ENCODE peak calls at places on chromosomes 5 and 9, in five cellular contexts. V is K562, G is HepG2, T is SK-N-SH, C is GM12878. E is an unnamed sample.

GRCh38 chr9:134611046-134611445 is 30.6 kb upstream of the COL5A1 start:
- DNase-seq in T (no peak), G (no peak), V (no peak), C (no peak), E (no peak)

GRCh38 chr9:131539223-131539923 is 6.0 kb upstream of the PRRT1B start:
- DNase-seq in T (no peak), G (no peak), V (no peak), C (no peak), E (no peak)

GRCh38 chr5:143771229-143772001 is 40.5 kb upstream of the HMHB1 start:
- DNase-seq in G (no peak), C (no peak), T (no peak), V (no peak), E (peak)

GRCh38 chr9:91211919-91212318 is 149.8 kb downstream of the AUH start:
- DNase-seq in V (no peak), C (no peak), T (no peak), G (peak), E (no peak)

GRCh38 chr9:16335788-16336580 is 534.5 kb downstream of the BNC2 start:
- DNase-seq in V (no peak), G (no peak), C (no peak), T (peak), E (peak)

GRCh38 chr9:31605164-31605563 is 779.3 kb upstream of the ACO1 start:
- DNase-seq in G (no peak), T (no peak), C (no peak), V (no peak), E (no peak)

GRCh38 chr9:37034938-37035471 is 937 bp upstream of the PAX5 start:
- DNase-seq in V (no peak), T (peak), C (no peak), G (no peak), E (no peak)

GRCh38 chr5:115842952-115843351 is 1.2 kb downstream of the AP3S1 start:
- DNase-seq in C (no peak), G (no peak), T (no peak), V (no peak), E (no peak)

GRCh38 chr5:67648201-67648671 is 451.6 kb upstream of the CD180 start:
- DNase-seq in V (no peak), C (no peak), T (no peak), G (no peak), E (no peak)

GRCh38 chr5:109866051-109866450 is 176.3 kb downstream of the MAN2A1 start:
- DNase-seq in V (peak), T (no peak), C (no peak), G (no peak), E (peak)

GRCh38 chr5:95823738-95824609 is 1.4 kb upstream of the GLRX start:
- DNase-seq in G (peak), V (peak), T (no peak), C (no peak), E (peak)

GRCh38 chr5:45189042-45189441 is 380.3 kb downstream of the MRPS30 start:
- DNase-seq in C (no peak), T (no peak), G (no peak), V (no peak), E (no peak)

GRCh38 chr9:116646661-116647514 is 40.2 kb upstream of the TRIM32 start:
- DNase-seq in G (peak), V (peak), T (peak), C (no peak), E (peak)

GRCh38 chr9:35104586-35104985 is 1.7 kb upstream of the STOML2 start:
- DNase-seq in C (no peak), G (no peak), T (no peak), V (no peak), E (no peak)

GRCh38 chr9:35105571-35106342 is 2.8 kb upstream of the STOML2 start:
- DNase-seq in V (no peak), G (no peak), C (no peak), T (no peak), E (no peak)

GRCh38 chr9:35105126-35105525 is 2.2 kb upstream of the STOML2 start:
- DNase-seq in V (no peak), C (no peak), T (no peak), G (no peak), E (no peak)

GRCh38 chr9:35107337-35108290 is 4.7 kb upstream of the STOML2 start:
- DNase-seq in V (no peak), T (no peak), G (no peak), C (no peak), E (no peak)

GRCh38 chr9:35106343-35106730 is 3.4 kb upstream of the STOML2 start:
- DNase-seq in T (no peak), V (no peak), C (no peak), G (no peak), E (no peak)
- TF ChIP-seq MXI1 in T (no peak), V (no peak), C (no peak), G (no peak), E (no peak)

DNA sequence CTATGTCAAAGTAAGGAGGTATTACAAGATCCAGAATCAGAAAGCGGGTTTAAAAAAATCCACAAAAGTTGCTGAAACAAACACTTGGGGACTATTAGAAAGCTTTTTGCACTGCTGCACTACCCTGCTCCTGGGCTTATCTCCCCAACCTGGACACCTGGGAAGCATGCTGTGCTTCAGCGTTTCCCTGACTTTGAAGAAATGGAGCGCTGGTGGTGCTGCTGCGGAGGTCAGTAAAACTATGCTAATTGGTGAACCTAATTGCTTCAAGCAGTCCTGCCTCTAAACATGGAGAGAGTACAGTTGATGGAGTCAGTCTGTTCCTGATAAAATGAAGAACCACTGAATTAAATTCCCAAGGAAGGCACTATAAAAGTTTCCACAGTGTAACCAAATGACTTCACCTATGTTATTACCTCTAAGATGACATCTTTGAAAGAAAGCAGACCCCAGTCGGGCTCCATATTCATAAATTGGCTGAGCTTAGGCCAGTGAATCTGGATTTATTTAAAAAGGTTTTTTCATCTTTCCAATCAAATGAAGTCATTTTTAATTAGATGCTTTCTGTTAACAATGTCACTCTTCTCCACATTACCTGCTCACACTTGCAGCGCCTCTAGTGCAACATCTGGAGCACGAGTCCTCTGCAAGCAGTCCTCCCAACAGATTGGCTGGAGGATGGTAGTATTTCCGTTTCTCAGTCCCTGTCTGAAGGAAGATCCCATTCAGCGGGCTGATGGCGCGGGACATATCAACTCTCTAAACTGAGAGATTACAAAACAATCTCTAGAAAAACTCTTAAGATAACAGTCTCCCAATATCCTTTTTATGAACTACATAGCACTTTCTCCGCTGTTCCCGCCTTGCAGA is 11.5 kb downstream of the NR2F1-AS1 start:
- DNase-seq in V (no peak), C (no peak), G (no peak), T (peak), E (no peak)
- TF ChIP-seq MXI1 in V (no peak), C (no peak), G (no peak), T (no peak), E (no peak)

DNA sequence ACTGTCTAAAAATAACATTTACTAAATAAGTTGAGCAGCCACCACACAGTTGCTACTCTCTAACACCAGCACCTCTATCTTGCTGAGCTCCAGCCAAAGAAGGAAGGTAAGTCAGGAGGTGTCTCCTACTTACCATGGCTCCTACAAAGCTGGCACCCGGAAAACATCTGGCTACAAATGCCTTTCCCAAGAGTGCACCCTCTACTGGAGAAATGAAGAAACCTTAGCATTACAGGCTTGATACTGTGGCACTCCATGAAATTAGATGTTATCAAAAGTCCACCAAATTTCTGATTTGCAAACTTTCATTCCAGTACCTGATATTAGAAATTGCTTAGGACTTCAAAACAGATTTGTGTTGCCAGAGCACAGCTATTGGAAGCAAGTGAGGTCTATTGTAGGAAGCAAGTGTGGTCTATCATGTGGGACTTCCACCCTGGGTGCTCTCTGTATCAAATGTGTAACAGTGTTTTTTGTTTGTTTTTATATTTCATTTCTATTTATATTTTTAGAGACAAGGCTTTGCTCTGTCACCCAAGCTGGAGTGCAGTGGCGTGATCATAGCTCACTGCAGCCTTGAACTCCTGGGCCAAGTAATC is 25.7 kb upstream of the RFK start:
- DNase-seq in C (no peak), V (peak), G (peak), T (peak), E (no peak)
- TF ChIP-seq MXI1 in C (no peak), V (no peak), G (no peak), T (no peak), E (no peak)

DNA sequence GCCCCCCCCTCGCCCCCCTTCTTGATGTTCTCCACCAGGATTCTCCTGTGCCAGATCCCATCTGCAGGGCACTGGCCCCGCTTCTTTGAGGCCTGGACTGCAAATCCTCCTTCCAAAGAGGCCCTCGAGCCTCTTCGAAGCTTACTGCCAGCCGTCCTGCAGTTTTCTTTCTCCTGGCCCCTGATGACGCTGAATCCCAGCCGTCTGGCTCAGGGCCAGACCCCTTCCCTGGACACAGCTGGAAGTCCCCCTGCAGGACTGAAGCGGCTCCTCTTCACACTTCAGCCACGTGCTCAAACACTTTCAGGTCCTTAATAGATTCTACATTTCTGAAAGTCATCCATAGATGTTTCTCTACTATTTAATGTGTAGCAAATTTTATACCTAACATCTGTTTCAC is 121.5 kb downstream of the EHMT1 start:
- DNase-seq in G (no peak), V (no peak), T (peak), C (no peak), E (peak)
- TF ChIP-seq MXI1 in G (no peak), V (no peak), T (peak), C (no peak), E (no peak)

DNA sequence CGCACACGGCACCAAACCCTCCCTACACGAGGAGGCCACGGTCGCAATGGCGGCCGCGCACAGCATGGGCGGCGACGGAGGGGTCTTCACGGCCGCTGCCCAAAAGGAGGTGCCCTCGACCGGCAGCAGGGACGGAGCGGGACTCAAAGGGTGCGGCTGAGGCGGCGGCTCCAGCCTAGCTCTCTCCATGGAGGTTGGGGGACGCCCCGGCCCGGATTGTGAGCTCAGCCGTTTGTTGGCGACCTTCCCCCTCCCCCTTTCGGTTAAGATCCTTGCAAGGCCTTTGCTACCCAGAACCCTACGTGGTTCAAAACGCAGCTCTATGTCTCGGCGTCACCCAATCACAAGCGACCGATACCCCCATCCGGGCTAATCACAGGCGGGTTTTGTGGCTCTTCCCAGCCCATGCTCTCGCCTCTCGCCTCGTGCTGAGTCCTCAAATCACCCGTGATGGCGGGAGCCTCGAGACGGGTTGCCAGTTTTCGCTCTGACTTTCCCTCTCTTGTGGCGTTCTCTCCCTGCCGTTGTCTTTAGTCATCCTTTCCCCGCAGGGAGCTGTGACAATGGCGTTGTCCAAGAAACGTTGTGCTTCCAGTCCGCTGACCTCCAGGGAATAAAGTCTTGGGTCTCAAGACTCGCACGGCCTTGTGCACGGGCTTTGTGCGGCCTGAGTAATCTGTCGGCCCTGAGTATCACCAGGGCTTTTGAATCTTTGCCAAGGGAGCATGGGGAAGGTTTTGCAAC is 19.5 kb downstream of the C5orf52 start:
- DNase-seq in V (no peak), G (no peak), C (no peak), T (no peak), E (no peak)
- TF ChIP-seq MXI1 in V (no peak), G (no peak), C (no peak), T (no peak), E (no peak)

GRCh38 chr5:59722875-59723274 is 170.7 kb downstream of the PDE4D start:
- DNase-seq in G (no peak), V (no peak), C (no peak), T (no peak), E (peak)

GRCh38 chr5:59725393-59725768 is 168.1 kb downstream of the PDE4D start:
- DNase-seq in C (no peak), V (no peak), G (no peak), T (no peak), E (peak)

GRCh38 chr5:59728356-59728755 is 165.2 kb downstream of the PDE4D start:
- DNase-seq in V (no peak), C (no peak), G (no peak), T (no peak), E (no peak)

GRCh38 chr5:59721741-59722140 is 171.8 kb downstream of the PDE4D start:
- DNase-seq in G (no peak), C (no peak), V (no peak), T (no peak), E (no peak)

DNA sequence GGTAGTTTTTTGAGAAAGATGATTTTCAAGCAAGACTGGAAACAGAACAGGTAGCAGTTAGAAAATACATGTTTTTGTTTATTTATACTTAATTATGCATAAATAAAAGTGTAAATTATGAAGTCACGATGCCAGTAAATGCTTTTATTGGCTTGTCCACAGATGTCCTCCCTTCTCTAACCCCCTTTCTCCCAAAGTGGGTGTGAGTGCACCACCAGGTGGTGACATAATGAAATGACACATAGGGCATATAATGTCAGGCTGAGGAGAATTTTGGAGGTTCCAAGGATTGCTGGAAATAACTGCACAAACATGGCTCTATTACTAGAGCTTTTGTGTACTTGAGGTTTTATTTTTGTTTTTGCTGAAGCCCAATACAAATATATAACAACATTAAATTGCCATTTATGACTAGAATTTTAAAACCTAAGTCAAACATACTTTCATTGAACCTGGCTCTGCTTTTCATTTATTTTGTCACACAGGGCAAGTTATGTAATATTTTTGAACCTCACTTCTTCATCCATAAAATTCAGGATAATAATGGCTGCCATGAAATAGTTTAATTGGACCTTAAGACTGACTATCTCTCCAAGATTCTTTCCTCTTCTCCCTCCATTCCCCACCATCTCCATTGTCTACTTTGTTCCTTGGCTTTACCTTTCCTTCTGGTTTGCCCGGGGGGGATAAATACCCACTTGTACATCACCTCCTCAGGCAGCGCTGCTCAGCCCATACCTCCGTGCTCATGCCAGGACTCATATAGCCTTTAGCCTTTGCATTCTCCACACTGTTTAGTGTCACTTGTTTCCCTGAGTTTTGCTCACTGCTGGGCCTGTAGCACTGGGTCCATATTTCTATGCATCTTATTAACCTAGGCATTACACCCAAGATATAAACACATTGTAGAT is 168.8 kb downstream of the PDE4D start:
- DNase-seq in G (peak), V (peak), T (peak), C (no peak), E (peak)
- TF ChIP-seq MXI1 in G (no peak), V (no peak), T (no peak), C (no peak), E (no peak)

GRCh38 chr5:127650022-127650421 is 1.1 kb downstream of the CTXN3 start:
- DNase-seq in C (no peak), T (no peak), G (no peak), V (no peak), E (no peak)

GRCh38 chr5:127645300-127645726 is 3.6 kb upstream of the CTXN3 start:
- DNase-seq in T (no peak), C (no peak), G (no peak), V (no peak), E (no peak)

GRCh38 chr5:127648997-127649550 is at the start of gene CTXN3:
- DNase-seq in G (no peak), C (no peak), T (no peak), V (no peak), E (no peak)

GRCh38 chr5:127650649-127651048 is 1.8 kb downstream of the CTXN3 start:
- DNase-seq in C (no peak), T (no peak), G (no peak), V (no peak), E (peak)

DNA sequence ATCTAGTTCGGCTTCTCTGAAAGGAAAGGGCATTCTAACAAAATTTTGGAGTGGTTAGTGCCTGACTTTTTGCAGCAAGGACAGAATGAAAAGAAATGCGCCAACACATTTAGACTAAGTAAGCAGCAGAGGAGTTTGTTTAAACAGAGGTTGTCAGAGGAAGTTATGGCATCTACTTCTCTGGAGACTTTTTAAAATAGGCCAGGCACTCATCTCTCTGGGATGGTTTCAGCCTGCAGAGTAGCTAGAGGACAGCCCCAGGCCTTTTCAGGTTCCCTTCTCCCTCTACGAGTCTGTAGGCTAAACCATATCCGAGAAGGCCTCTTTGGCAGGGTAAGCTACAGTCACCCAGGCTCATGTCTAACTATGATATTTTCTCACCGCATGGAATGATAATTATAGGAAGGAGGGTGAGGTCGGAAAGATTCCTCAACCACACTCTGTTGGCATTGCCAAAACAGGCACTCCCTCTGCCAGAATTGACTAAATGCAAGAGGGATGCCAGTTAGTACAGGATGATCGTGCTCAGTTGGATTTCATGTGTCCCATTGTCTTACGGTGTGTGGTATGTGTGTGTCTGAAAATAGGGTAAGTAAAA is 1.4 kb upstream of the CTXN3 start:
- DNase-seq in G (no peak), T (no peak), C (no peak), V (no peak), E (no peak)
- TF ChIP-seq MXI1 in G (no peak), T (no peak), C (no peak), V (no peak), E (no peak)

GRCh38 chr9:1918642-1919041 is 96.5 kb upstream of the SMARCA2 start:
- DNase-seq in T (no peak), V (no peak), G (no peak), C (no peak), E (no peak)

GRCh38 chr9:1922026-1922425 is 93.1 kb upstream of the SMARCA2 start:
- DNase-seq in C (no peak), V (peak), T (no peak), G (peak), E (no peak)

GRCh38 chr9:1919229-1919628 is 95.9 kb upstream of the SMARCA2 start:
- DNase-seq in C (no peak), T (no peak), V (no peak), G (no peak), E (no peak)

GRCh38 chr9:1913931-1914330 is 101.2 kb upstream of the SMARCA2 start:
- DNase-seq in C (no peak), G (peak), V (no peak), T (no peak), E (no peak)

DNA sequence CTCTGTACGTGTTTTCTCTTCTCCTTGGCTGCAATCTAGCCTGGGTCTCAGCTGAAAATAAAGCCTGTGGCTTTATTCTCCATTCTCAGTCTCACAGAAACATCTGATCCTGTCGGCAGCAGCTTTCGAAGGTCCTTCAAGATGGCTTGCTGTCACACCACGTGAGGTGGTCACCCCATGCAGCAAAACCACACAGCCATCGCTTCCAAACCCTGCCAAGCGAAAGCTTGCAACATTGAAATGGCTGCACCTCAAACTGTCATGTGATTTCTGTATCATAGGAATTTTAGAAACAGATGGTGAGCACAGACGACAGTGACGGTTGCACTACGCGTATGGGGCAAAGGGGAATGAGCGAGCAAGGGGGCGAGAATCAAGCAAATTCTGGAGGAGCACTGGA is 98.5 kb upstream of the SMARCA2 start:
- DNase-seq in T (no peak), V (no peak), G (no peak), C (no peak), E (no peak)
- TF ChIP-seq MXI1 in T (no peak), V (no peak), G (no peak), C (no peak), E (no peak)